ENCODE peak calls at places on chromosome 17, in four cellular contexts. B, T, R and C are unnamed samples.

GRCh38 chr17:60006160-60006559 is 41.6 kb upstream of the RNFT1 start:
- DNase-seq in T (no peak), B (no peak), R (no peak), C (no peak)

GRCh38 chr17:72657467-72658317 is 434.8 kb downstream of the SLC39A11 start:
- DNase-seq in B (no peak), R (peak; percentile 40), T (no peak), C (peak; percentile 70)

GRCh38 chr17:882827-883585 is 96.6 kb downstream of the NXN start:
- DNase-seq in B (peak; percentile 37), R (peak; percentile 37), T (peak; percentile 87), C (peak; percentile 26)

GRCh38 chr17:8859029-8859803 is 8.3 kb downstream of the PIK3R6 start:
- DNase-seq in B (no peak), T (no peak), R (peak; percentile 45), C (peak; percentile 95)

GRCh38 chr17:82985973-82986372 is 93.4 kb upstream of the METRNL start:
- DNase-seq in T (peak; percentile 88), B (peak; percentile 71), R (peak; percentile 64), C (peak; percentile 30)

GRCh38 chr17:64183815-64184397 is 54.0 kb upstream of the ERN1 start:
- DNase-seq in R (peak; percentile 69), T (no peak), B (no peak), C (peak; percentile 77)

GRCh38 chr17:70181376-70181775 is 12.0 kb downstream of the KCNJ2 start:
- DNase-seq in R (peak; percentile 31), T (no peak), B (no peak), C (no peak)

GRCh38 chr17:33229028-33229427 is 64.1 kb downstream of the ASIC2 start:
- DNase-seq in B (no peak), T (no peak), R (no peak), C (no peak)

GRCh38 chr17:37726891-37727780 is 17.7 kb downstream of the HNF1B start:
- DNase-seq in B (peak; percentile 55), T (no peak), R (no peak), C (no peak)

GRCh38 chr17:50163846-50164696 is 1.7 kb upstream of the SGCA start:
- DNase-seq in B (no peak), R (no peak), T (peak; percentile 68), C (no peak)

GRCh38 chr17:47850692-47851573 is at the start of gene SP6:
- DNase-seq in R (peak; percentile 65), B (peak; percentile 91), T (peak; percentile 94), C (peak; percentile 89)

GRCh38 chr17:82013341-82013740 is 9.3 kb downstream of the CENPX start:
- DNase-seq in R (no peak), B (no peak), T (no peak), C (no peak)

GRCh38 chr17:4770632-4771031 is 1.1 kb upstream of the TM4SF5 start:
- DNase-seq in T (peak; percentile 10), R (no peak), B (no peak), C (no peak)

GRCh38 chr17:60139438-60140285 is 10.1 kb upstream of the CA4 start:
- DNase-seq in B (peak; percentile 92), T (peak; percentile 87), R (peak; percentile 63), C (peak; percentile 85)

GRCh38 chr17:81322271-81323082 is 27.4 kb upstream of the SLC38A10 start:
- DNase-seq in R (no peak), T (no peak), B (no peak), C (peak; percentile 51)

GRCh38 chr17:7330099-7331015 is 1.2 kb upstream of the NEURL4 start:
- DNase-seq in B (peak; percentile 92), R (peak; percentile 77), T (peak; percentile 92), C (peak; percentile 88)

DNA sequence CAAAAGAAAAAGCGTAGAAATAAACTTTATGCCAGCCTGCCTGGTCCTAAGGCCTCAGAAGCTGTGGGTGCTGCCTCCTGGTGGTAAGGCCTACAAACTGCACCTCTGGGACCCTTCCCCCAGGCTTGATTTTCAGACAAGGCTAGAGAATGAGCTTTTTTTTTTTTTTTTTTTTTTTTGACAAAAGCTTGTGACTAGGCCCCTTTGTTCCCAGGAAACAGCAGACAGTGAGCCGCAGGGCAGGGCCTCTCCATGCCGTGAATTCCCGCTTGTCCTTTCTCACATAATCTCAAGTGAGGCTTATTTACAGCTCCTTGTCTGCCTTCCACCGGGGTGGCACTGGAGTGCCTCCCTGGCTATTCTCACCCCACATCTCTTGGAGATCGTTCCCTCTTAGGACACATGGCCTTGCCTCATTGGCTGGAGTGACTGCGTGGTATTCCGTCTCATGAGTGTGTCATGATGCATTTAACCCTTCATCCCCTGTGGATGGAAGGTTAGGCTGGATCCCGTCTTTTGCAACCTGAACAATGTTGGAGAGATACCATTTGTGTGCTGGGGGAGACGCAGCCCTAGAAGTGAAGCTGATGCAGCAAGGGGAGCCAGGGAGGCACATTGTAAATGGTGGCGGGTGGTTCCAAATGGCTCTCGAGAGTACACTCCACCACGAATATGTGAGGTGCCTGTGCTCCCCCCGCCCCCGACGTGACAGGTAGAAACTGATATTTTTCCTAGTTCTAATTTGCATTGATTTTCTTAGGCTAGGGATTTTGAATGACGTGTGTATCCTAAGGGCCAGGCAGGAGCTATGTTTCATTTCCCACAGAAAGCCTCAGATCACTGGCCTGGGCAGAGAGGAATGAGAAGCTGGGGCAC is 49.6 kb downstream of the USP22 start:
- DNase-seq in T (peak; percentile 72), B (peak; percentile 85), R (peak; percentile 60), C (peak; percentile 70)
- H3K9ac ChIP-seq in T (no peak overlapping the region), B (no peak overlapping the region), R (no peak overlapping the region), C (peak overlapping the region; percentile 46)

DNA sequence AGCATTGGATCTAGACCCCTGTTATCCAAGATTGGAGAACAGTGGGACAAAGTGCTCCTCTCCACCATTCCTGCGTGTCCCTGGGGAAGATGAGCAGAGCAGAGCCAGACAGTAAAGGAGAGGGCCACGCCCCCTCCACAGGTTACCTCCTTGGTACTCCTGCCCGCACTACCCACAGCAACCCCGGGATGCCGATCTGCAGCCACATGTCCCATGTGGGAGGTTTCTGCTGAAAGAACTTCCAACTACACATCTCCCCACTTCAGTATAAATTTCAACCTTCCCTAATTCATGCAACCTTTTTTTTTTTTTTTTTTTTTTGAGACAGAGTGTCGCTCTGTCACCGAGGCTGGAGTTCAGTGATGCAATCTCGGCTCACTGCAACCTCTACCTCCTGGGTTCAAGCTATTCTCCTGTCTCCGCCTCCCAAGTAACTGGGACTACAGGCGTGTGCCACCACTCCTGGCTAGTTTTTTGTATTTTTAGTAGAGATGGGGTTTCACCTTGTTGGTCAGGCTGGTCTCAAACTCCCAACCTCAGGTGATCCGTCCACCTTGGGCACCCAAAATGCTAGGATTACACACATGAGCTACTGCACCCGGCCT is 2.3 kb downstream of the RAB37 start:
- DNase-seq in T (no peak), R (no peak), B (no peak), C (no peak)
- H3K4me3 ChIP-seq in T (no peak overlapping the region), R (no peak overlapping the region), B (no peak overlapping the region), C (no peak overlapping the region)

GRCh38 chr17:74746922-74747321 is 1.5 kb upstream of the NHERF1 start:
- DNase-seq in R (no peak), B (peak; percentile 48), T (peak; percentile 47), C (no peak)
- H3K27ac ChIP-seq in R (no peak overlapping the region), B (no peak overlapping the region), T (no peak overlapping the region), C (no peak overlapping the region)

DNA sequence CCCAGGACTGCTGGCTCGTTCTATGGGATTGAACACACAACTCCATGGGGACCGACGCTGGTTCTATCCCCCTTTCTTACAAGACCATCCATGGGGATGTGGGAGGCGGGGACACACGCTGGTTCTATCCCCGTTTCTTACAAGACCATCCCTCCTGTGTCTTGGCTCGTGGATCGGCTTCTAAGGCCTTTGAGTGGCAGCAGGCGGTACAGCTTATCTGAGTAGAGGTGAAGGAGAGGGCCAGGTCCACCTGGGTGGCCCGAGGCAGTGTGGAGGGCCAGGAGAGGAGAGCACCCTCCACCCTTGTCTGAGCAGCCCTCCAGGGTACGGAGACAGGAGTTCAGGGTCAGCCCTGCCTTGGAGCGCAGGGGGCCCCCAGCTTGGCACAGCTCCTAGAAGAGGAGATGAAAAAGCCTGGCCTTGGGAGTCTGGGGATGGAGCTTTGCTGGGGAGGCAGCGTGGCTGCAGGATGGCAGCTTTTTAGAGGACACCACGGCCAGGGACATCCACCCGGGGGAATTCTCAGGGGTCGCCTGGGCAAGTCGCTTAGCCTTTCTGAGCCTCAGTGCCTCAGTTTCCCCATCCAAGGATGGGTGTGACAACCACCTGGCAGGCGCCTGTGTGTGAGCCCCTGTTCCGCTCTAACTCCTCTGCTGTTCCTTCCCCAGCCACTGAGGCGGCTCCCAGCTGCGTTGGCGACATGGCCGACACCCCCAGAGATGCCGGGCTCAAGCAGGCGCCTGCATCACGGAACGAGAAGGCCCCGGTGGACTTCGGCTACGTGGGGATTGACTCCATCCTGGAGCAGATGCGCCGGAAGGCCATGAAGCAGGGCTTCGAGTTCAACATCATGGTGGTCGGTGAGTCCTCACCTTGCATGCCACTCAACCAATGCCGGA is 341.0 kb downstream of the SEC14L1 start:
- DNase-seq in R (no peak), T (peak; percentile 70), B (no peak), C (no peak)
- H3K9ac ChIP-seq in R (no peak overlapping the region), T (no peak overlapping the region), B (no peak overlapping the region), C (no peak overlapping the region)

GRCh38 chr17:58760248-58760647 is 4.6 kb downstream of the PPM1E start:
- DNase-seq in B (no peak), R (no peak), T (no peak), C (no peak)
- H3K4me3 ChIP-seq in B (no peak overlapping the region), R (no peak overlapping the region), T (no peak overlapping the region), C (no peak overlapping the region)